ENCODE peak calls at places on chromosome 9, in nine cellular contexts. E is Peyer's patch; J is CD4-positive, CD25-positive, alpha-beta regulatory T cell; L is CD8-positive, alpha-beta T cell; F is H7; S is RWPE1; M is G401; Z is stimulated activated CD4-positive, alpha-beta T cell treated with anti-CD3 and anti-CD28 coated beads, TNF-alpha, amount 100 ng/mL, for 4 hours; I is mucosa of descending colon. D is an unnamed sample.

GRCh38 chr9:121107041-121107440 is 32.3 kb downstream of the CNTRL start:
- DNase-seq in L (no peak), S (peak; percentile 68), J (no peak), E (no peak), F (peak; percentile 15), M (no peak), I (no peak), Z (no peak), D (no peak)

GRCh38 chr9:77158772-77159513 is 18.4 kb upstream of the VPS13A start:
- DNase-seq in I (no peak), M (no peak), F (no peak), E (no peak), S (peak; percentile 92), Z (no peak), J (no peak), L (no peak), D (no peak)

GRCh38 chr9:123318961-123319421 is 37.0 kb upstream of the CRB2 start:
- DNase-seq in M (peak; percentile 68), S (no peak), J (no peak), L (no peak), I (no peak), E (peak; percentile 34), Z (no peak), F (peak; percentile 42), D (no peak)

GRCh38 chr9:128554155-128554862 is 1.9 kb downstream of the SPTAN1 start:
- DNase-seq in S (peak; percentile 95), Z (no peak), E (no peak), I (peak; percentile 34), F (peak; percentile 77), L (no peak), J (no peak), M (peak; percentile 72), D (no peak)

GRCh38 chr9:99128133-99128406 is 23.2 kb downstream of the TGFBR1 start:
- DNase-seq in Z (no peak), L (no peak), E (no peak), J (no peak), I (no peak), M (no peak), S (no peak), F (no peak), D (no peak)

GRCh38 chr9:20873240-20873860 is 158.1 kb downstream of the HACD4 start:
- DNase-seq in Z (no peak), J (no peak), I (no peak), E (no peak), S (no peak), L (no peak), F (no peak), M (no peak), D (no peak)

GRCh38 chr9:77879344-77880089 is 152.1 kb downstream of the GNAQ start:
- DNase-seq in Z (no peak), F (no peak), M (no peak), J (no peak), I (peak; percentile 70), L (no peak), E (no peak), S (peak; percentile 64), D (no peak)

GRCh38 chr9:99177576-99178365 is 44.0 kb downstream of the ALG2 start:
- DNase-seq in L (no peak), E (no peak), I (no peak), Z (no peak), S (no peak), F (no peak), J (no peak), M (no peak), D (no peak)

GRCh38 chr9:36306481-36307306 is 48.4 kb upstream of the GNE start:
- DNase-seq in F (no peak), J (no peak), L (no peak), E (no peak), S (peak; percentile 36), I (peak; percentile 55), Z (no peak), M (no peak), D (no peak)